ENCODE peak calls at places on chromosomes 7 and 10, in five cellular contexts. E is dermis microvascular lymphatic vessel endothelial cell; U is mammary epithelial cell; S is stimulated activated CD4-positive, alpha-beta T cell treated with anti-CD3 and anti-CD28 coated beads, TNF-alpha, amount 100 ng/mL, for 4 hours; X is progenitor cell of endocrine pancreas. J is an unnamed sample.

GRCh38 chr10:60140681-60141632 is 234.6 kb upstream of the CCDC6 start:
- DNase-seq in E (peak; percentile 53), U (no peak), S (no peak), X (peak; percentile 12), J (no peak)

GRCh38 chr7:81299711-81300110 is 380.9 kb upstream of the SEMA3C start:
- DNase-seq in E (no peak), U (peak; percentile 26), S (no peak), X (no peak), J (no peak)

GRCh38 chr7:55132890-55133551 is 114.2 kb downstream of the EGFR start:
- DNase-seq in E (peak; percentile 95), U (peak; percentile 100), S (no peak), X (no peak), J (no peak)

GRCh38 chr7:79593819-79594218 is 140.4 kb upstream of the MAGI2 start:
- DNase-seq in E (peak; percentile 70), U (no peak), S (no peak), X (no peak), J (no peak)

GRCh38 chr10:101919026-101919784 is 75.6 kb upstream of the KCNIP2 start:
- DNase-seq in E (no peak), U (no peak), S (no peak), X (no peak), J (no peak)

GRCh38 chr10:93471110-93471651 is 11.0 kb downstream of the MYOF start:
- DNase-seq in E (peak; percentile 95), U (peak; percentile 90), S (no peak), X (no peak), J (no peak)

GRCh38 chr10:71696635-71697326 is 22.8 kb downstream of the C10orf105 start:
- DNase-seq in E (peak; percentile 44), U (no peak), S (peak; percentile 46), X (peak; percentile 63), J (peak; percentile 88)

GRCh38 chr7:1715331-1715625 is 45.2 kb downstream of the ELFN1 start:
- DNase-seq in E (no peak), U (no peak), S (no peak), X (no peak), J (no peak)

GRCh38 chr10:48605786-48606529 is 1.1 kb upstream of the ARHGAP22 start:
- DNase-seq in E (peak; percentile 24), U (peak; percentile 70), S (no peak), X (no peak), J (no peak)

GRCh38 chr10:22391605-22392004 is 46.3 kb downstream of the SPAG6 start:
- DNase-seq in E (no peak), U (no peak), S (no peak), X (no peak), J (no peak)

GRCh38 chr7:122736183-122736582 is 33.5 kb upstream of the RNF148 start:
- DNase-seq in E (no peak), U (no peak), S (no peak), X (no peak), J (no peak)

GRCh38 chr7:47847207-47847606 is 101.1 kb downstream of the PKD1L1 start:
- DNase-seq in E (no peak), U (no peak), S (no peak), X (no peak), J (no peak)

GRCh38 chr10:44989621-44990301 is 11.0 kb upstream of the ZNF22 start:
- DNase-seq in E (no peak), U (no peak), S (no peak), X (no peak), J (no peak)

GRCh38 chr7:114364151-114364550 is 50.5 kb upstream of the FOXP2 start:
- DNase-seq in E (no peak), U (no peak), S (no peak), X (no peak), J (no peak)

GRCh38 chr10:61475449-61475873 is 22.3 kb upstream of the TMEM26 start:
- DNase-seq in E (peak; percentile 84), U (peak; percentile 4), S (no peak), X (no peak), J (no peak)

GRCh38 chr10:49298666-49298989 is 342 bp upstream of the C10orf71 start:
- DNase-seq in E (no peak), U (no peak), S (no peak), X (no peak), J (no peak)

GRCh38 chr10:6737080-6737641 is 157.1 kb upstream of the PRKCQ start:
- DNase-seq in E (no peak), U (peak; percentile 83), S (no peak), X (no peak), J (no peak)

GRCh38 chr10:109250144-109250543 is 673.2 kb downstream of the XPNPEP1 start:
- DNase-seq in E (no peak), U (no peak), S (no peak), X (no peak), J (no peak)

GRCh38 chr7:68529221-68529620 is 1069.1 kb upstream of the AUTS2 start:
- DNase-seq in E (no peak), U (no peak), S (no peak), X (no peak), J (no peak)